ENCODE peak calls at places on chromosomes 12 and 14, in eight cellular contexts. One of them, this sample, is unnamed.

GRCh38 chr12:131783915-131784541 is 44.2 kb upstream of the MMP17 start:
- DNase-seq in stomach: no peak
- DNase-seq in activated CD4-positive, alpha-beta T cell treated with anti-CD3 and anti-CD28 coated beads, Interleukin-2, amount 50 U/mL, for 48 hours: no peak
- DNase-seq in omental fat pad: no peak
- DNase-seq in non-pigmented ciliary epithelial cell: peak; percentile 55
- DNase-seq in effector memory CD4-positive, alpha-beta T cell: no peak
- DNase-seq in tibial artery: no peak
- DNase-seq in G401: no peak
- DNase-seq in this sample: no peak

GRCh38 chr12:87274594-87275245 is 754.5 kb downstream of the C12orf50 start:
- DNase-seq in stomach: no peak
- DNase-seq in activated CD4-positive, alpha-beta T cell treated with anti-CD3 and anti-CD28 coated beads, Interleukin-2, amount 50 U/mL, for 48 hours: no peak
- DNase-seq in omental fat pad: no peak
- DNase-seq in non-pigmented ciliary epithelial cell: no peak
- DNase-seq in effector memory CD4-positive, alpha-beta T cell: no peak
- DNase-seq in tibial artery: no peak
- DNase-seq in G401: no peak
- DNase-seq in this sample: no peak

GRCh38 chr12:106585862-106586534 is 3.2 kb downstream of the RFX4 start:
- DNase-seq in stomach: no peak
- DNase-seq in activated CD4-positive, alpha-beta T cell treated with anti-CD3 and anti-CD28 coated beads, Interleukin-2, amount 50 U/mL, for 48 hours: no peak
- DNase-seq in omental fat pad: no peak
- DNase-seq in non-pigmented ciliary epithelial cell: no peak
- DNase-seq in effector memory CD4-positive, alpha-beta T cell: no peak
- DNase-seq in tibial artery: no peak
- DNase-seq in G401: no peak
- DNase-seq in this sample: no peak

GRCh38 chr12:58176296-58176869 is 235.0 kb downstream of the ATP23 start:
- DNase-seq in stomach: peak; percentile 36
- DNase-seq in activated CD4-positive, alpha-beta T cell treated with anti-CD3 and anti-CD28 coated beads, Interleukin-2, amount 50 U/mL, for 48 hours: peak; percentile 17
- DNase-seq in omental fat pad: no peak
- DNase-seq in non-pigmented ciliary epithelial cell: peak; percentile 2
- DNase-seq in effector memory CD4-positive, alpha-beta T cell: no peak
- DNase-seq in tibial artery: no peak
- DNase-seq in G401: no peak
- DNase-seq in this sample: no peak

GRCh38 chr12:52045794-52046199 is 5.4 kb upstream of the NR4A1 start:
- DNase-seq in stomach: peak; percentile 64
- DNase-seq in activated CD4-positive, alpha-beta T cell treated with anti-CD3 and anti-CD28 coated beads, Interleukin-2, amount 50 U/mL, for 48 hours: no peak
- DNase-seq in omental fat pad: no peak
- DNase-seq in non-pigmented ciliary epithelial cell: no peak
- DNase-seq in effector memory CD4-positive, alpha-beta T cell: no peak
- DNase-seq in tibial artery: no peak
- DNase-seq in G401: no peak
- DNase-seq in this sample: no peak

GRCh38 chr12:63292476-63293228 is 141.7 kb upstream of the AVPR1A start:
- DNase-seq in stomach: no peak
- DNase-seq in activated CD4-positive, alpha-beta T cell treated with anti-CD3 and anti-CD28 coated beads, Interleukin-2, amount 50 U/mL, for 48 hours: no peak
- DNase-seq in omental fat pad: no peak
- DNase-seq in non-pigmented ciliary epithelial cell: no peak
- DNase-seq in effector memory CD4-positive, alpha-beta T cell: no peak
- DNase-seq in tibial artery: no peak
- DNase-seq in G401: no peak
- DNase-seq in this sample: no peak

GRCh38 chr12:14948672-14949071 is 10.3 kb upstream of the ERP27 start:
- DNase-seq in stomach: no peak
- DNase-seq in activated CD4-positive, alpha-beta T cell treated with anti-CD3 and anti-CD28 coated beads, Interleukin-2, amount 50 U/mL, for 48 hours: no peak
- DNase-seq in omental fat pad: no peak
- DNase-seq in non-pigmented ciliary epithelial cell: peak; percentile 76
- DNase-seq in effector memory CD4-positive, alpha-beta T cell: peak; percentile 26
- DNase-seq in tibial artery: no peak
- DNase-seq in G401: peak; percentile 13
- DNase-seq in this sample: no peak

GRCh38 chr14:76337619-76338545 is 38.1 kb upstream of the ESRRB start:
- DNase-seq in stomach: no peak
- DNase-seq in activated CD4-positive, alpha-beta T cell treated with anti-CD3 and anti-CD28 coated beads, Interleukin-2, amount 50 U/mL, for 48 hours: no peak
- DNase-seq in omental fat pad: no peak
- DNase-seq in non-pigmented ciliary epithelial cell: no peak
- DNase-seq in effector memory CD4-positive, alpha-beta T cell: no peak
- DNase-seq in tibial artery: no peak
- DNase-seq in G401: no peak
- DNase-seq in this sample: no peak

GRCh38 chr12:52370906-52371608 is 3.8 kb upstream of the KRT85 start:
- DNase-seq in stomach: no peak
- DNase-seq in activated CD4-positive, alpha-beta T cell treated with anti-CD3 and anti-CD28 coated beads, Interleukin-2, amount 50 U/mL, for 48 hours: no peak
- DNase-seq in omental fat pad: no peak
- DNase-seq in non-pigmented ciliary epithelial cell: peak; percentile 9
- DNase-seq in effector memory CD4-positive, alpha-beta T cell: no peak
- DNase-seq in tibial artery: peak; percentile 90
- DNase-seq in G401: peak; percentile 22
- DNase-seq in this sample: peak; percentile 18

GRCh38 chr12:2198542-2198941 is 145.8 kb downstream of the CACNA1C start:
- DNase-seq in stomach: no peak
- DNase-seq in activated CD4-positive, alpha-beta T cell treated with anti-CD3 and anti-CD28 coated beads, Interleukin-2, amount 50 U/mL, for 48 hours: no peak
- DNase-seq in omental fat pad: no peak
- DNase-seq in non-pigmented ciliary epithelial cell: no peak
- DNase-seq in effector memory CD4-positive, alpha-beta T cell: no peak
- DNase-seq in tibial artery: peak; percentile 13
- DNase-seq in G401: no peak
- DNase-seq in this sample: no peak

GRCh38 chr12:55972045-55972843 is 1.6 kb upstream of the RAB5B start:
- DNase-seq in stomach: no peak
- DNase-seq in activated CD4-positive, alpha-beta T cell treated with anti-CD3 and anti-CD28 coated beads, Interleukin-2, amount 50 U/mL, for 48 hours: no peak
- DNase-seq in omental fat pad: no peak
- DNase-seq in non-pigmented ciliary epithelial cell: no peak
- DNase-seq in effector memory CD4-positive, alpha-beta T cell: no peak
- DNase-seq in tibial artery: no peak
- DNase-seq in G401: peak; percentile 37
- DNase-seq in this sample: no peak